ENCODE peak calls at places on chromosome 14, in four cellular contexts. S, H, R and B are unnamed samples.
A peak's percentile ranks its signal among the peaks of the same experiment; 100 is the strongest.

GRCh38 chr14:73759714-73760597 is 45.8 kb upstream of the PNMA1 start:
- DNase-seq in S (peak; percentile 63), H (peak; percentile 95), R (peak; percentile 99), B (peak; percentile 96)

GRCh38 chr14:22526744-22527143 is 62.3 kb downstream of the DAD1 start:
- DNase-seq in R (no peak), S (no peak), H (no peak), B (no peak)

GRCh38 chr14:61444215-61444768 is 122.9 kb downstream of the PRKCH start:
- DNase-seq in R (no peak), S (no peak), H (no peak), B (no peak)

GRCh38 chr14:63833728-63834127 is 19.1 kb upstream of the SYNE2 start:
- DNase-seq in H (no peak), R (no peak), S (no peak), B (no peak)

GRCh38 chr14:78697341-78697740 is 527.2 kb downstream of the NRXN3 start:
- DNase-seq in S (no peak), H (peak; percentile 7), R (peak; percentile 26), B (peak; percentile 6)

GRCh38 chr14:22824711-22825359 is 4.9 kb upstream of the MRPL52 start:
- DNase-seq in S (peak; percentile 75), H (peak; percentile 61), R (peak; percentile 98), B (peak; percentile 85)

GRCh38 chr14:37641117-37641516 is 45.7 kb downstream of the TTC6 start:
- DNase-seq in S (no peak), H (no peak), R (no peak), B (no peak)

GRCh38 chr14:67514203-67514607 is 18.9 kb upstream of the PLEKHH1 start:
- DNase-seq in H (no peak), R (no peak), S (no peak), B (no peak)

GRCh38 chr14:76776306-76777251 is 15.3 kb downstream of the VASH1 start:
- DNase-seq in R (no peak), H (no peak), S (peak; percentile 17), B (peak; percentile 29)

GRCh38 chr14:94612174-94612573 is at the start of gene SERPINA3:
- DNase-seq in R (peak; percentile 7), H (no peak), S (no peak), B (peak; percentile 91)

GRCh38 chr14:79856357-79856756 is 354.9 kb downstream of the DIO2 start:
- DNase-seq in H (no peak), S (no peak), R (peak; percentile 33), B (no peak)

GRCh38 chr14:104557766-104558165 is 21.8 kb upstream of the C14orf180 start:
- DNase-seq in S (no peak), H (no peak), R (no peak), B (no peak)

GRCh38 chr14:72745991-72746980 is 147.6 kb downstream of the DPF3 start:
- DNase-seq in R (peak; percentile 84), S (no peak), H (no peak), B (no peak)

GRCh38 chr14:95891742-95892141 is 15.1 kb downstream of the TUNAR start:
- DNase-seq in H (no peak), R (peak; percentile 75), S (no peak), B (no peak)

GRCh38 chr14:102351023-102351422 is 11.7 kb downstream of the CINP start:
- DNase-seq in H (no peak), R (no peak), S (no peak), B (no peak)

GRCh38 chr14:98950356-98950895 is 321.6 kb downstream of the BCL11B start:
- DNase-seq in R (no peak), S (no peak), H (no peak), B (no peak)

GRCh38 chr14:52069617-52070431 is 965 bp upstream of the NID2 start:
- DNase-seq in H (no peak), S (no peak), R (peak; percentile 83), B (no peak)

GRCh38 chr14:100416081-100416480 is 92.9 kb downstream of the SLC25A47 start:
- DNase-seq in H (no peak), R (no peak), S (no peak), B (no peak)

GRCh38 chr14:23559010-23559920 is 3.2 kb downstream of the THTPA start:
- DNase-seq in H (peak; percentile 72), R (peak; percentile 55), S (peak; percentile 68), B (peak; percentile 72)

GRCh38 chr14:56119221-56119967 is 1.2 kb downstream of the PELI2 start:
- DNase-seq in R (peak; percentile 52), H (peak; percentile 13), S (no peak), B (no peak)

GRCh38 chr14:22791302-22791701 is 23.9 kb downstream of the SLC7A7 start:
- DNase-seq in S (no peak), H (no peak), R (peak; percentile 91), B (no peak)

GRCh38 chr14:37401093-37401492 is 194.0 kb downstream of the FOXA1 start:
- DNase-seq in S (no peak), R (no peak), H (no peak), B (no peak)

GRCh38 chr14:63853831-63854293 is 1.1 kb downstream of the SYNE2 start:
- DNase-seq in S (no peak), R (peak; percentile 52), H (peak; percentile 47), B (peak; percentile 20)

GRCh38 chr14:77582511-77582910 is 33.9 kb downstream of the SPTLC2 start:
- DNase-seq in H (no peak), R (peak; percentile 61), S (no peak), B (no peak)

GRCh38 chr14:59018978-59019377 is 169.5 kb upstream of the DAAM1 start:
- DNase-seq in H (no peak), R (peak; percentile 4), S (no peak), B (no peak)

GRCh38 chr14:59013672-59014298 is 174.7 kb upstream of the DAAM1 start:
- DNase-seq in R (peak; percentile 68), H (no peak), S (no peak), B (peak; percentile 66)

GRCh38 chr14:59017285-59017965 is 171.0 kb upstream of the DAAM1 start:
- DNase-seq in H (no peak), S (no peak), R (no peak), B (no peak)

GRCh38 chr14:59018460-59018859 is 170.0 kb upstream of the DAAM1 start:
- DNase-seq in S (no peak), H (no peak), R (no peak), B (no peak)

GRCh38 chr14:59015482-59015881 is 173.0 kb upstream of the DAAM1 start:
- DNase-seq in S (no peak), R (no peak), H (no peak), B (no peak)
- TF ChIP-seq MAZ in S (no peak), R (no peak), H (no peak), B (no peak)

DNA sequence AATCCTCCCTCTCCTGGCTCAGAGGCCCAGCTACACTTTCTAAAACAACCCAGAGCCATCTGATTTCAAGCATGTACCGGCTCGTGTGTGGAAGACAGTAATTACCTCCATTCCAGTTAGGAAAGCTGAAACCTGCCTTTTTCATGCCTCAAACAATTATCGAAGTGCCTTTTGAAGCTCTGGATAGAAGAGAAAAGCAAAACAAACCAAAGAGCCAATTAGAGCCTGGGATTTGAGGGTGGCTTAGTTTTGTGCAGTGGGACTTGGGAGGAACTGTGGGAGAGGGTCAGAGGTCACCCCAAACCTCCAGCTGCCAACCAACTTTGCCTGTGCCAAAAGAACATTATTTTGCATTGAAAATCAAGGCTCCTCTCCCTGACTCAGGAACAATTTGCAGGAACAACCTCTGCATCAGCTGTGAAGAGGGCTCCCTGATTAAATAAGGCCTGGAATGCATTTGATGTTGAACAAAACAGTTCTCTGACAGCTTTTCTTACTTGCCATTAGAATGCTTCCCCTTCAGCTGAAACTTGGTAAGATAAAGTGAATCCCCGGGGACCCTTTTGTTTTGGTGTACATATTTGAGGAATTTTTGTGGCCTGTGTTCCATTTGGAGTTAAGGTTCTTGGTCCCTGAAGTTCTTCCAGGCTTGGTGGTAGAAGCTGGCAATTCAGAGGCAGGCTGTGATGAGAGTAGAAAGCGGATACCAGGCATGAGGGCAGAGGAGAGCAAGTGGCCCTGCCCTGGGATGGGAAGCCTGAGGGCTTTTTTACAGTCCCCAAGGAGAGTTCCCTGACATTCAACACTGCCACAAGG is 270.1 kb downstream of the ZFP36L1 start:
- DNase-seq in R (no peak), H (no peak), S (no peak), B (no peak)
- TF ChIP-seq MAZ in R (no peak), H (no peak), S (no peak), B (no peak)

GRCh38 chr14:21527320-21527679 is 1.2 kb upstream of the SALL2 start:
- DNase-seq in S (no peak), H (no peak), R (no peak), B (no peak)

GRCh38 chr14:21524575-21525518 is 1.3 kb downstream of the SALL2 start:
- DNase-seq in H (no peak), R (no peak), S (no peak), B (no peak)

GRCh38 chr14:21525571-21525970 is 575 bp downstream of the SALL2 start:
- DNase-seq in H (no peak), S (peak; percentile 69), R (peak; percentile 20), B (no peak)

GRCh38 chr14:21526672-21527319 is 650 bp upstream of the SALL2 start:
- DNase-seq in H (no peak), R (no peak), S (no peak), B (no peak)

DNA sequence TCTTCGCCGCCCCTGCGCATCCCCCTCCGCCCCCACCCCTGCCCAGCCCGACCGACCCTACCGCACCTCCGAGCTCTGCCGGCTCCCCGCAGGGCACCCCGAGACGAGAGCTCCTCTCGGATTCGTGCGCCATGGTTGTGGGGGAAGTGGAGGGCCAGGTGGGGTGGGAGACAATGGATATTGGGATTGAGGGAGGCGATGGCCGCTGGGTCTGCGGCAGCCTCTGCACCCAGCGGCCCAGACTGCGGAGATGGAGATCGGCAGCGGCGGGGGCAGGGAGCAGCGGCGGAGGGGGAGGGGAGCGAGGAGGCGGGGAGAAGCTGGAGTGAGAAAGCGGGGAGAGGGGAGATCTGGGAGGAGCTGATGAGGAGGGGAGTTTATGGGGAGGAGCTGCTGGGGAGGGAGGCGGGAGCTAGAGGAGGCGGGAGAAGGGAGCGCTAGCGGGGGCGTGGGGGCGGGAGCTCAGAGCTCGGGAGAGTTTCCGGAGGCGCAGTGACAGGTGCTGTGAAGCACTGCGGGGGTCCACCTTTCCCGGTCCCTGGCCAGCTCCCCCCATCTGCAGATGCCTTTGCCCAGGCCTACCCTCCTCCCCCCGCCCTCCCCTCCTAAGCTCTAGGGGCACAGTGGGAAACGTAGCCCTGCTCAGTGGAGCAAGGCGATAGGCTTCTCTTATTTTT is at the start of gene SALL2:
- DNase-seq in H (peak; percentile 11), R (peak; percentile 68), S (peak; percentile 86), B (peak; percentile 79)
- TF ChIP-seq MAZ in H (no peak), R (peak; percentile 84), S (no peak), B (peak; percentile 59)

GRCh38 chr14:89654998-89655397 is 238.0 kb upstream of the FOXN3 start:
- DNase-seq in H (no peak), S (no peak), R (no peak), B (no peak)
- TF ChIP-seq MAZ in H (no peak), S (no peak), R (no peak), B (no peak)

GRCh38 chr14:34072921-34073320 is 122.0 kb upstream of the EGLN3 start:
- DNase-seq in S (no peak), R (no peak), H (no peak), B (no peak)
- TF ChIP-seq MAZ in S (no peak), R (no peak), H (no peak), B (no peak)

DNA sequence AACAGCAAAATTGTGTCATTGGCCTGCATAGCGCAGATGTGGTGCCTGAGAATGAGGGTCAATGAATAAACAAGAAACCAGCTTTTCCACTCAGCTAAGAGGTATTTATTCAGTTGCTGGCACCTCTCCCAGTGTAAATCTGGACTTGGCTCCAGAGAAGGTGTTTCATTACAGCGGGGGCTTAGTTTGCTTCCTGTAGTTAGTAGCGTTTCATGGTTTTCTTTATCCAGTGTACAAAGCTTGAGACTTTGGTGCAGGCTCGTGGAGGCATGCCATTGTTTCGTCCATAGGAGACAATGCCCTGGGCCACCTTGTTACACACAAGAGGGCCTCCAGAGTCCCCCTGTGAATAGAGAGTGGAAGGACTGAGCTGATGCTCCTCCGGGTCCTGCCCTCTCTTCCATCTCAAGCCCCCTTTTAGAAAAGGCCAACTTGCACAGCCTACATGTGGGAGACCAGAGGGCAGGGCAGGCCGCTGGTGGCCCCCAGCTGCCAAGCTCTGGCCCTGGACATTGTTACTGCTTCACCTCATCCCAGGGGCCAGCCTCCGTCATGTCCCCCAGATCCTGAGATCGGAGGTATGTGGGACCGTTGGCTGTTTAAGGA is 3.0 kb downstream of the GZMB start:
- DNase-seq in S (no peak), H (no peak), R (peak; percentile 67), B (peak; percentile 46)
- TF ChIP-seq MAZ in S (no peak), H (no peak), R (no peak), B (no peak)